ENCODE peak calls at places on chromosomes 6 and 20, in seven cellular contexts. J, C, O, L, F, V and W are unnamed samples.

GRCh38 chr6:119148825-119149525 is 70.5 kb upstream of the FAM184A start:
- DNase-seq in C (peak; percentile 88), J (no peak), V (no peak), L (no peak), O (no peak), F (no peak), W (no peak)

GRCh38 chr20:62051166-62051900 is 14.3 kb downstream of the TAF4 start:
- DNase-seq in O (no peak), F (no peak), J (no peak), C (no peak), L (no peak), V (no peak), W (no peak)

GRCh38 chr6:159061146-159061545 is 16.4 kb upstream of the TAGAP start:
- DNase-seq in L (no peak), V (no peak), F (no peak), O (no peak), C (no peak), J (no peak), W (no peak)

GRCh38 chr20:14332796-14333345 is 4.5 kb downstream of the FLRT3 start:
- DNase-seq in O (no peak), F (no peak), C (peak; percentile 26), L (no peak), J (no peak), V (no peak), W (no peak)

GRCh38 chr6:89385156-89385667 is 26.9 kb downstream of the RRAGD start:
- DNase-seq in F (peak; percentile 14), L (no peak), V (no peak), C (peak; percentile 50), O (no peak), J (peak; percentile 34), W (no peak)

GRCh38 chr6:154408906-154409500 is 52.4 kb upstream of the IPCEF1 start:
- DNase-seq in L (no peak), O (no peak), V (no peak), J (no peak), F (no peak), C (peak; percentile 66), W (no peak)

GRCh38 chr20:46945465-46945864 is 50.8 kb downstream of the EYA2 start:
- DNase-seq in F (no peak), O (no peak), V (no peak), J (no peak), L (no peak), C (no peak), W (no peak)

GRCh38 chr6:13914346-13914745 is 10.4 kb upstream of the RNF182 start:
- DNase-seq in J (no peak), V (no peak), C (peak; percentile 64), F (no peak), O (no peak), L (no peak), W (no peak)

GRCh38 chr20:36060676-36061075 is 92.3 kb downstream of the CNBD2 start:
- DNase-seq in J (no peak), O (no peak), V (no peak), L (no peak), F (no peak), C (no peak), W (no peak)

GRCh38 chr20:32018269-32019155 is 8.3 kb downstream of the CCM2L start:
- DNase-seq in F (no peak), J (peak; percentile 52), C (no peak), O (peak; percentile 42), V (peak; percentile 72), L (peak; percentile 64), W (peak; percentile 74)

GRCh38 chr6:149846321-149846720 is 17.8 kb downstream of the LRP11 start:
- DNase-seq in O (no peak), C (peak; percentile 94), F (no peak), J (peak; percentile 58), V (no peak), L (no peak), W (no peak)

GRCh38 chr20:32501709-32502108 is 83.4 kb downstream of the NOL4L start:
- DNase-seq in C (no peak), J (no peak), L (no peak), F (no peak), V (no peak), O (no peak), W (no peak)

GRCh38 chr20:23653400-23653938 is 15.7 kb upstream of the CST3 start:
- DNase-seq in V (no peak), J (no peak), L (no peak), O (no peak), C (no peak), F (no peak), W (no peak)

GRCh38 chr20:723756-724155 is 44.5 kb downstream of the SLC52A3 start:
- DNase-seq in J (peak; percentile 25), F (no peak), V (no peak), C (no peak), O (no peak), L (no peak), W (no peak)

GRCh38 chr6:11144393-11144829 is 32.9 kb upstream of the ERVFRD-1 start:
- DNase-seq in F (peak; percentile 52), L (peak; percentile 75), O (peak; percentile 67), J (peak; percentile 71), C (peak; percentile 90), V (peak; percentile 80), W (peak; percentile 84)

GRCh38 chr6:168071620-168072019 is 7.4 kb downstream of the FRMD1 start:
- DNase-seq in C (no peak), J (no peak), F (no peak), L (no peak), O (no peak), V (no peak), W (no peak)

GRCh38 chr6:121516331-121516730 is 80.9 kb downstream of the GJA1 start:
- DNase-seq in V (no peak), L (no peak), F (no peak), C (peak; percentile 31), J (no peak), O (no peak), W (no peak)

GRCh38 chr20:31751126-31751525 is 12.0 kb downstream of the TPX2 start:
- DNase-seq in L (no peak), V (no peak), F (no peak), C (peak; percentile 86), J (no peak), O (no peak), W (no peak)

GRCh38 chr6:32883789-32884188 is 29.8 kb downstream of the PSMB9 start:
- DNase-seq in O (no peak), L (peak; percentile 14), J (peak; percentile 31), C (peak; percentile 11), V (no peak), F (no peak), W (no peak)

GRCh38 chr6:102215425-102215824 is 821.9 kb downstream of the GRIK2 start:
- DNase-seq in O (no peak), J (no peak), C (no peak), F (no peak), V (no peak), L (no peak), W (no peak)

GRCh38 chr20:44776977-44777376 is 31.3 kb downstream of the KCNK15 start:
- DNase-seq in J (no peak), V (no peak), O (no peak), L (no peak), C (peak; percentile 58), F (no peak), W (no peak)

GRCh38 chr6:127198549-127198948 is 68.1 kb upstream of the RNF146 start:
- DNase-seq in C (no peak), L (no peak), V (no peak), O (no peak), F (no peak), J (no peak), W (no peak)

GRCh38 chr20:51624157-51624731 is 81.7 kb upstream of the NFATC2 start:
- DNase-seq in C (peak; percentile 81), V (peak; percentile 80), F (no peak), O (peak; percentile 49), L (peak; percentile 51), J (peak; percentile 41), W (no peak)

GRCh38 chr20:53866787-53867740 is 203.3 kb downstream of the BCAS1 start:
- DNase-seq in F (no peak), O (no peak), C (peak; percentile 30), L (no peak), V (no peak), J (no peak), W (no peak)

GRCh38 chr6:14224359-14225103 is 107.0 kb downstream of the CD83 start:
- DNase-seq in F (no peak), L (no peak), V (no peak), O (no peak), J (no peak), C (no peak), W (no peak)

GRCh38 chr6:38552136-38552535 is 87.6 kb downstream of the BTBD9 start:
- DNase-seq in F (no peak), J (no peak), V (no peak), C (no peak), L (no peak), O (no peak), W (no peak)

GRCh38 chr20:47181056-47181862 is 175.2 kb downstream of the ZMYND8 start:
- DNase-seq in L (no peak), J (no peak), F (peak; percentile 31), C (peak; percentile 77), V (peak; percentile 9), O (no peak), W (peak; percentile 50)

GRCh38 chr6:113128020-113128419 is 729.1 kb upstream of the MARCKS start:
- DNase-seq in C (no peak), F (no peak), J (no peak), O (no peak), L (no peak), V (no peak), W (no peak)

GRCh38 chr6:157330831-157331230 is 7.5 kb upstream of the TMEM242 start:
- DNase-seq in F (no peak), J (no peak), C (no peak), L (no peak), O (no peak), V (no peak), W (no peak)

GRCh38 chr6:24357336-24358218 is at the start of gene DCDC2:
- DNase-seq in C (peak; percentile 18), F (no peak), V (peak; percentile 40), J (peak; percentile 31), O (peak; percentile 38), L (no peak), W (peak; percentile 89)

GRCh38 chr20:53738039-53738944 is 144.7 kb upstream of the ZNF217 start:
- DNase-seq in V (no peak), O (no peak), C (peak; percentile 92), L (peak; percentile 53), J (peak; percentile 40), F (no peak), W (peak; percentile 86)

GRCh38 chr20:57847104-57847503 is 137.3 kb upstream of the PMEPA1 start:
- DNase-seq in O (no peak), L (no peak), C (no peak), V (no peak), J (no peak), F (no peak), W (no peak)

GRCh38 chr6:143328885-143329284 is 121.6 kb downstream of the ADAT2 start:
- DNase-seq in J (no peak), O (no peak), L (no peak), V (no peak), C (no peak), F (no peak), W (no peak)

GRCh38 chr6:148324297-148325007 is 18.2 kb upstream of the SASH1 start:
- DNase-seq in V (no peak), L (no peak), J (no peak), F (no peak), C (no peak), O (no peak), W (no peak)

GRCh38 chr6:53306819-53307347 is 41.9 kb downstream of the ELOVL5 start:
- DNase-seq in V (peak; percentile 24), L (no peak), C (peak; percentile 50), J (no peak), O (peak; percentile 24), F (no peak), W (no peak)

GRCh38 chr6:72950114-72950860 is 275.0 kb downstream of the KHDC1L start:
- DNase-seq in J (no peak), V (no peak), F (no peak), C (peak; percentile 58), L (no peak), O (no peak), W (no peak)

GRCh38 chr6:137043710-137044365 is 927 bp downstream of the IL20RA start:
- DNase-seq in F (no peak), L (no peak), J (peak; percentile 24), V (peak; percentile 4), O (peak; percentile 1), C (peak; percentile 59), W (peak; percentile 89)